ENCODE peak calls at places on chromosomes 4 and X, in nine cellular contexts. One of them, this sample, is unnamed.

GRCh38 chr4:86939737-86940141 is 4.9 kb downstream of the AFF1 start:
- DNase-seq in GM23338: no peak
- DNase-seq in neural progenitor cell: no peak
- DNase-seq in HCT116: no peak
- DNase-seq in SK-N-SH: no peak
- DNase-seq in hepatocyte: no peak
- DNase-seq in OCI-LY7: peak
- DNase-seq in PC-3: no peak
- DNase-seq in MM.1S: peak
- DNase-seq in this sample: no peak

GRCh38 chr4:108644237-108644636 is 6.2 kb upstream of the OSTC start:
- DNase-seq in GM23338: no peak
- DNase-seq in neural progenitor cell: no peak
- DNase-seq in HCT116: no peak
- DNase-seq in SK-N-SH: no peak
- DNase-seq in hepatocyte: no peak
- DNase-seq in OCI-LY7: no peak
- DNase-seq in PC-3: peak
- DNase-seq in MM.1S: no peak
- DNase-seq in this sample: peak

GRCh38 chr4:98605216-98605615 is 53.2 kb downstream of the TSPAN5 start:
- DNase-seq in GM23338: no peak
- DNase-seq in neural progenitor cell: no peak
- DNase-seq in HCT116: no peak
- DNase-seq in SK-N-SH: no peak
- DNase-seq in hepatocyte: no peak
- DNase-seq in OCI-LY7: no peak
- DNase-seq in PC-3: peak
- DNase-seq in MM.1S: no peak
- DNase-seq in this sample: peak

GRCh38 chrX:41014776-41015175 is 70.5 kb upstream of the USP9X start:
- DNase-seq in GM23338: no peak
- DNase-seq in neural progenitor cell: no peak
- DNase-seq in HCT116: peak
- DNase-seq in SK-N-SH: no peak
- DNase-seq in hepatocyte: no peak
- DNase-seq in OCI-LY7: no peak
- DNase-seq in PC-3: peak
- DNase-seq in MM.1S: no peak
- DNase-seq in this sample: peak

GRCh38 chr4:183984561-183984960 is 79.5 kb downstream of the STOX2 start:
- DNase-seq in GM23338: no peak
- DNase-seq in neural progenitor cell: no peak
- DNase-seq in HCT116: no peak
- DNase-seq in SK-N-SH: no peak
- DNase-seq in hepatocyte: no peak
- DNase-seq in OCI-LY7: no peak
- DNase-seq in PC-3: no peak
- DNase-seq in MM.1S: no peak
- DNase-seq in this sample: no peak

GRCh38 chrX:112874614-112875013 is 34.0 kb upstream of the AMOT start:
- DNase-seq in GM23338: no peak
- DNase-seq in neural progenitor cell: no peak
- DNase-seq in HCT116: no peak
- DNase-seq in SK-N-SH: no peak
- DNase-seq in hepatocyte: no peak
- DNase-seq in OCI-LY7: no peak
- DNase-seq in PC-3: no peak
- DNase-seq in MM.1S: peak
- DNase-seq in this sample: no peak

GRCh38 chrX:102808336-102808735 is 87.8 kb downstream of the GPRASP3 start:
- DNase-seq in GM23338: no peak
- DNase-seq in neural progenitor cell: no peak
- DNase-seq in HCT116: no peak
- DNase-seq in SK-N-SH: no peak
- DNase-seq in hepatocyte: no peak
- DNase-seq in OCI-LY7: no peak
- DNase-seq in PC-3: peak
- DNase-seq in MM.1S: no peak
- DNase-seq in this sample: peak

GRCh38 chr4:93788712-93789111 is 39.8 kb upstream of the ATOH1 start:
- DNase-seq in GM23338: peak
- DNase-seq in neural progenitor cell: peak
- DNase-seq in HCT116: peak
- DNase-seq in SK-N-SH: peak
- DNase-seq in hepatocyte: peak
- DNase-seq in OCI-LY7: peak
- DNase-seq in PC-3: peak
- DNase-seq in MM.1S: peak
- DNase-seq in this sample: peak

GRCh38 chr4:113639311-113639710 is 122.2 kb downstream of the CAMK2D start:
- DNase-seq in GM23338: no peak
- DNase-seq in neural progenitor cell: no peak
- DNase-seq in HCT116: no peak
- DNase-seq in SK-N-SH: no peak
- DNase-seq in hepatocyte: no peak
- DNase-seq in OCI-LY7: peak
- DNase-seq in PC-3: no peak
- DNase-seq in MM.1S: no peak
- DNase-seq in this sample: no peak

GRCh38 chrX:39891781-39892180 is 206.0 kb downstream of the BCOR start:
- DNase-seq in GM23338: no peak
- DNase-seq in neural progenitor cell: no peak
- DNase-seq in HCT116: no peak
- DNase-seq in SK-N-SH: no peak
- DNase-seq in hepatocyte: no peak
- DNase-seq in OCI-LY7: peak
- DNase-seq in PC-3: peak
- DNase-seq in MM.1S: peak
- DNase-seq in this sample: no peak

GRCh38 chr4:33715996-33716395 is 2528.3 kb downstream of the ARAP2 start:
- DNase-seq in GM23338: no peak
- DNase-seq in neural progenitor cell: no peak
- DNase-seq in HCT116: no peak
- DNase-seq in SK-N-SH: peak
- DNase-seq in hepatocyte: no peak
- DNase-seq in OCI-LY7: no peak
- DNase-seq in PC-3: peak
- DNase-seq in MM.1S: peak
- DNase-seq in this sample: peak

GRCh38 chrX:154855256-154855655 is 20.8 kb upstream of the SMIM9 start:
- DNase-seq in GM23338: peak
- DNase-seq in neural progenitor cell: no peak
- DNase-seq in HCT116: no peak
- DNase-seq in SK-N-SH: no peak
- DNase-seq in hepatocyte: no peak
- DNase-seq in OCI-LY7: no peak
- DNase-seq in PC-3: no peak
- DNase-seq in MM.1S: no peak
- DNase-seq in this sample: no peak

GRCh38 chr4:83454626-83455025 is 997 bp downstream of the HELQ start:
- DNase-seq in GM23338: no peak
- DNase-seq in neural progenitor cell: peak
- DNase-seq in HCT116: no peak
- DNase-seq in SK-N-SH: no peak
- DNase-seq in hepatocyte: peak
- DNase-seq in OCI-LY7: no peak
- DNase-seq in PC-3: no peak
- DNase-seq in MM.1S: no peak
- DNase-seq in this sample: no peak

GRCh38 chr4:130044788-130045531 is 949.0 kb downstream of the C4orf33 start:
- DNase-seq in GM23338: no peak
- DNase-seq in neural progenitor cell: no peak
- DNase-seq in HCT116: no peak
- DNase-seq in SK-N-SH: no peak
- DNase-seq in hepatocyte: no peak
- DNase-seq in OCI-LY7: no peak
- DNase-seq in PC-3: no peak
- DNase-seq in MM.1S: no peak
- DNase-seq in this sample: no peak

GRCh38 chrX:71291381-71291780 is 7.9 kb downstream of the NONO start:
- DNase-seq in GM23338: no peak
- DNase-seq in neural progenitor cell: no peak
- DNase-seq in HCT116: no peak
- DNase-seq in SK-N-SH: no peak
- DNase-seq in hepatocyte: no peak
- DNase-seq in OCI-LY7: no peak
- DNase-seq in PC-3: no peak
- DNase-seq in MM.1S: no peak
- DNase-seq in this sample: no peak
- TF ChIP-seq EZH2phosphoT487 in GM23338: no peak
- TF ChIP-seq EZH2phosphoT487 in neural progenitor cell: no peak
- TF ChIP-seq EZH2phosphoT487 in HCT116: no peak
- TF ChIP-seq EZH2phosphoT487 in SK-N-SH: no peak
- TF ChIP-seq EZH2phosphoT487 in hepatocyte: no peak
- TF ChIP-seq EZH2phosphoT487 in OCI-LY7: no peak
- TF ChIP-seq EZH2phosphoT487 in PC-3: no peak
- TF ChIP-seq EZH2phosphoT487 in MM.1S: no peak
- TF ChIP-seq EZH2phosphoT487 in this sample: no peak

GRCh38 chrX:101552714-101553113 is 2.4 kb downstream of the ARMCX1 start:
- DNase-seq in GM23338: no peak
- DNase-seq in neural progenitor cell: no peak
- DNase-seq in HCT116: no peak
- DNase-seq in SK-N-SH: no peak
- DNase-seq in hepatocyte: no peak
- DNase-seq in OCI-LY7: no peak
- DNase-seq in PC-3: no peak
- DNase-seq in MM.1S: no peak
- DNase-seq in this sample: no peak
- H3K27ac ChIP-seq in GM23338: no peak
- H3K27ac ChIP-seq in neural progenitor cell: no peak
- H3K27ac ChIP-seq in HCT116: no peak
- H3K27ac ChIP-seq in SK-N-SH: no peak
- H3K27ac ChIP-seq in hepatocyte: no peak
- H3K27ac ChIP-seq in OCI-LY7: no peak
- H3K27ac ChIP-seq in PC-3: no peak
- H3K27ac ChIP-seq in MM.1S: no peak
- H3K27ac ChIP-seq in this sample: no peak

DNA sequence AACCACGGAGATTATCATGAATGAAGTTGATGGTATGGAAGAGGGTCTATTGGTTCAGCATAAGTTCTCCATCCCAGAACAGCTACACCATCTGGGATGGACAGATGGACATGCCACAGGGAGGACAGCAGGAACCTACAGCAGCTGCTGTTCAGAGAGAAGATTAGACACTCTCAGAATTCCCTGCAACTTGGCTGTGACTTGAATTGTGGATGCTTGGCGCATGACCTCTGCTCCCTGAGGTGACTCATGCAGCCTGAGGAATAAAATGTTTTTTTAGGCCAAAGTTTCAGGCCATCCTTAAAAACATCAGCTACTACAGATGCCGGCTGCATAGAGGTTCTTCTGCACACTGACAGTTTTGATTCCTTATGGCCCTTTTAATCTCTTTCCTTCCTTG is 97.3 kb downstream of the RS1 start:
- DNase-seq in GM23338: no peak
- DNase-seq in neural progenitor cell: no peak
- DNase-seq in HCT116: no peak
- DNase-seq in SK-N-SH: no peak
- DNase-seq in hepatocyte: no peak
- DNase-seq in OCI-LY7: no peak
- DNase-seq in PC-3: peak
- DNase-seq in MM.1S: no peak
- DNase-seq in this sample: peak
- TF ChIP-seq EZH2phosphoT487 in GM23338: no peak
- TF ChIP-seq EZH2phosphoT487 in neural progenitor cell: no peak
- TF ChIP-seq EZH2phosphoT487 in HCT116: no peak
- TF ChIP-seq EZH2phosphoT487 in SK-N-SH: no peak
- TF ChIP-seq EZH2phosphoT487 in hepatocyte: no peak
- TF ChIP-seq EZH2phosphoT487 in OCI-LY7: no peak
- TF ChIP-seq EZH2phosphoT487 in PC-3: no peak
- TF ChIP-seq EZH2phosphoT487 in MM.1S: no peak
- TF ChIP-seq EZH2phosphoT487 in this sample: no peak

GRCh38 chr4:186840222-186840701 is 116.6 kb upstream of the FAT1 start:
- DNase-seq in GM23338: no peak
- DNase-seq in neural progenitor cell: no peak
- DNase-seq in HCT116: peak
- DNase-seq in SK-N-SH: no peak
- DNase-seq in hepatocyte: no peak
- DNase-seq in OCI-LY7: no peak
- DNase-seq in PC-3: no peak
- DNase-seq in MM.1S: no peak
- DNase-seq in this sample: no peak
- H3K27ac ChIP-seq in GM23338: no peak
- H3K27ac ChIP-seq in neural progenitor cell: no peak
- H3K27ac ChIP-seq in HCT116: peak
- H3K27ac ChIP-seq in SK-N-SH: peak
- H3K27ac ChIP-seq in hepatocyte: no peak
- H3K27ac ChIP-seq in OCI-LY7: no peak
- H3K27ac ChIP-seq in PC-3: no peak
- H3K27ac ChIP-seq in MM.1S: no peak
- H3K27ac ChIP-seq in this sample: peak

GRCh38 chr4:18914182-18914581 is 892.6 kb upstream of the LCORL start:
- DNase-seq in GM23338: no peak
- DNase-seq in neural progenitor cell: no peak
- DNase-seq in HCT116: no peak
- DNase-seq in SK-N-SH: no peak
- DNase-seq in hepatocyte: no peak
- DNase-seq in OCI-LY7: no peak
- DNase-seq in PC-3: no peak
- DNase-seq in MM.1S: no peak
- DNase-seq in this sample: no peak
- TF ChIP-seq EZH2phosphoT487 in GM23338: no peak
- TF ChIP-seq EZH2phosphoT487 in neural progenitor cell: no peak
- TF ChIP-seq EZH2phosphoT487 in HCT116: no peak
- TF ChIP-seq EZH2phosphoT487 in SK-N-SH: no peak
- TF ChIP-seq EZH2phosphoT487 in hepatocyte: no peak
- TF ChIP-seq EZH2phosphoT487 in OCI-LY7: no peak
- TF ChIP-seq EZH2phosphoT487 in PC-3: no peak
- TF ChIP-seq EZH2phosphoT487 in MM.1S: no peak
- TF ChIP-seq EZH2phosphoT487 in this sample: no peak

GRCh38 chr4:168836482-168836881 is 173.6 kb downstream of the CBR4 start:
- DNase-seq in GM23338: no peak
- DNase-seq in neural progenitor cell: no peak
- DNase-seq in HCT116: no peak
- DNase-seq in SK-N-SH: no peak
- DNase-seq in hepatocyte: no peak
- DNase-seq in OCI-LY7: no peak
- DNase-seq in PC-3: no peak
- DNase-seq in MM.1S: no peak
- DNase-seq in this sample: no peak
- H3K27ac ChIP-seq in GM23338: no peak
- H3K27ac ChIP-seq in neural progenitor cell: no peak
- H3K27ac ChIP-seq in HCT116: no peak
- H3K27ac ChIP-seq in SK-N-SH: no peak
- H3K27ac ChIP-seq in hepatocyte: no peak
- H3K27ac ChIP-seq in OCI-LY7: no peak
- H3K27ac ChIP-seq in PC-3: no peak
- H3K27ac ChIP-seq in MM.1S: no peak
- H3K27ac ChIP-seq in this sample: no peak

DNA sequence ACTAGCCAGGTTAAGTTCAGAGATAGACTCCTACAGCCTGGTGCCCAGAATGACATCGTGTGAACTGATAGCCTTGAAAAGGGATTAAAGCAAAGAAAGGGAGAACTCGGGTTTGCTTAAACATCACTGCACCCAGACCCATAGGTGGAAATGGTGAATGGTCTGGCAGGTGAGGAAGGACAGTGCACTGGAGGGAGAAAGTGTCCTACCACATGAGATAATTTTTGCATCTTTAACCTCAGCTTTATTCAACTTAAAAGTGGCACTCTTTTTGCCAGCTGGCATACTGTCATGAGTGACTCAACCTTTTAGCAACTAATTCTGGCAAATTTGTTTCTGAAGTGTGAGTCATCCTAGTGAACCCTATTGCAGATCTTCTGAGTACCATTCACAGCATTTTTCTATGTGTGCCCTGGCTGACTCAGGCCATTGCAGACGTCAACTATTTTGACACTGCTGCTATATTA is 53.0 kb upstream of the DAPP1 start:
- DNase-seq in GM23338: no peak
- DNase-seq in neural progenitor cell: no peak
- DNase-seq in HCT116: peak
- DNase-seq in SK-N-SH: no peak
- DNase-seq in hepatocyte: peak
- DNase-seq in OCI-LY7: no peak
- DNase-seq in PC-3: peak
- DNase-seq in MM.1S: no peak
- DNase-seq in this sample: peak
- TF ChIP-seq EZH2phosphoT487 in GM23338: no peak
- TF ChIP-seq EZH2phosphoT487 in neural progenitor cell: no peak
- TF ChIP-seq EZH2phosphoT487 in HCT116: no peak
- TF ChIP-seq EZH2phosphoT487 in SK-N-SH: no peak
- TF ChIP-seq EZH2phosphoT487 in hepatocyte: no peak
- TF ChIP-seq EZH2phosphoT487 in OCI-LY7: no peak
- TF ChIP-seq EZH2phosphoT487 in PC-3: no peak
- TF ChIP-seq EZH2phosphoT487 in MM.1S: no peak
- TF ChIP-seq EZH2phosphoT487 in this sample: no peak